ENCODE peak calls at places on chromosome 7, in six cellular contexts. F is Caco-2, B is H1, H is fibroblast of the aortic adventitia, S is HepG2, W is ovary. X is an unnamed sample.

GRCh38 chr7:43444711-43445578 is 138.0 kb upstream of the STK17A start:
- DNase-seq in F (no peak), H (no peak), W (no peak), B (peak; percentile 42), S (no peak), X (no peak)

GRCh38 chr7:129773871-129774270 is 162.4 kb downstream of the NRF1 start:
- DNase-seq in H (no peak), W (no peak), F (no peak), B (no peak), S (no peak), X (no peak)

GRCh38 chr7:1787681-1788235 is 117.7 kb downstream of the ELFN1 start:
- DNase-seq in F (no peak), S (no peak), B (no peak), H (no peak), W (no peak), X (no peak)

GRCh38 chr7:137538361-137538762 is 194.8 kb upstream of the PTN start:
- DNase-seq in F (no peak), S (no peak), H (peak; percentile 72), W (no peak), B (no peak), X (no peak)

GRCh38 chr7:75888464-75889222 is 9.8 kb downstream of the RHBDD2 start:
- DNase-seq in S (no peak), H (no peak), W (no peak), B (no peak), F (no peak), X (peak; percentile 35)

GRCh38 chr7:7210475-7211237 is 28.3 kb downstream of the C1GALT1 start:
- DNase-seq in H (no peak), W (no peak), B (peak; percentile 61), F (no peak), S (no peak), X (no peak)

GRCh38 chr7:133434246-133434865 is 181.5 kb downstream of the EXOC4 start:
- DNase-seq in F (peak; percentile 31), W (no peak), B (no peak), H (peak; percentile 78), S (peak; percentile 24), X (no peak)

GRCh38 chr7:131040467-131040932 is 287.2 kb upstream of the MKLN1 start:
- DNase-seq in S (peak; percentile 57), B (peak; percentile 62), W (no peak), F (peak; percentile 65), H (peak; percentile 84), X (peak; percentile 66)

GRCh38 chr7:40306596-40306995 is 171.8 kb downstream of the SUGCT start:
- DNase-seq in S (no peak), B (no peak), F (no peak), W (no peak), H (peak; percentile 40), X (no peak)

GRCh38 chr7:25098096-25099046 is 26.7 kb downstream of the CYCS start:
- DNase-seq in W (peak; percentile 33), S (peak; percentile 58), F (peak; percentile 54), B (peak; percentile 55), H (peak; percentile 79), X (no peak)

GRCh38 chr7:141053626-141054025 is 20.2 kb upstream of the TMEM178B start:
- DNase-seq in H (no peak), S (no peak), W (no peak), B (no peak), F (no peak), X (no peak)

GRCh38 chr7:127119517-127119916 is 133.2 kb downstream of the GRM8 start:
- DNase-seq in H (no peak), F (no peak), B (no peak), S (no peak), W (no peak), X (no peak)

GRCh38 chr7:35992436-35992835 is 160.6 kb upstream of the EEPD1 start:
- DNase-seq in B (no peak), S (no peak), W (no peak), F (no peak), H (no peak), X (no peak)

DNA sequence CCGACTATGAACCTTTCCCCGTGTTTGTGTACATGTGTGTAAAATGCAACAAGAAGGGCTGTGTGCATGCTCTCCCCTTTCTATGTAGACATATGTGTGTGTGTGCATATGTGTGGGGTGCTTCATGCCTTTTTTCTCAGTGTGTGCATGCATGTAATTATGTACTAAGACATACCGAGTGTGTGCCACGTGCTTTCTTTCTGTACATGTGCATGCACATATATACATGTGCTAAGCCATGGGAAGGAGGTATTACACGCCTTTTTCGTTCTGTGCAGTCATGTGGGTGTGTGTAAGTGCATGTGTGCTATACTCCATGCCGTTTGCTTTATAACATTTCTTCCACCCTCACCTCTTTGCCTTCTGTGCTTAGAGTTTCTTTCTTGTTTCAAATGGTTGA is 544.3 kb downstream of the TNS3 start:
- DNase-seq in S (no peak), F (no peak), W (no peak), B (no peak), H (no peak), X (no peak)
- H3K4me3 ChIP-seq in S (no peak overlapping the region), F (no peak overlapping the region), W (no peak overlapping the region), B (no peak overlapping the region), H (no peak overlapping the region), X (no peak overlapping the region)

GRCh38 chr7:119482671-119483070 is 790.3 kb upstream of the KCND2 start:
- DNase-seq in F (no peak), H (no peak), S (no peak), B (no peak), W (no peak), X (no peak)

GRCh38 chr7:119483364-119483763 is 789.6 kb upstream of the KCND2 start:
- DNase-seq in F (no peak), H (no peak), W (no peak), B (no peak), S (no peak), X (no peak)

DNA sequence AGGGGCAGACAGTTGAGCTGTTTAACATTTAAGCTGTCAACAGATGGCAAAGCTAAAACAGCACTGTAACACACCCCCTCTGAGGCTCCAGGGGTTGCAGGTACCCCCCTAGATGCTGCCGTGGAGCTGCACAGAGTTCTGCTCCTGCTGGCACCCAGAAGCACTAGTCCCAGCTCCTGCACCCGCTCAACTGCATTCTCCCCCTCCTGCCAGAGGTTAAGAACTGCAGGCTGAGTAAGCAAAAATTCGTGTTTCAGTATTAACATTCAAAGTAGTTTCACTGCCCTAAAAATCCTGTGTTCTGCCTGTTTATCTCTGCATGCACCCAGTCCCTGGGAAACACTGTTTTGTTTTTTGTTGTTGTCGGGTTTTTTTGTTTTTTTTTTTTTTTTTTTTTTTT is 790.8 kb upstream of the KCND2 start:
- DNase-seq in S (peak; percentile 32), W (no peak), H (peak; percentile 19), B (peak; percentile 57), F (peak; percentile 43), X (no peak)
- TF ChIP-seq CTCF in S (peak; percentile 24), W (no peak), H (peak; percentile 60), B (peak; percentile 62), F (peak; percentile 56), X (peak; percentile 40)

GRCh38 chr7:105352018-105352612 is 36.6 kb downstream of the SRPK2 start:
- DNase-seq in F (no peak), H (peak; percentile 99), B (no peak), S (no peak), W (peak; percentile 59), X (no peak)
- H3K4me3 ChIP-seq in F (no peak overlapping the region), H (peak overlapping the region; percentile 29), B (no peak overlapping the region), S (no peak overlapping the region), W (no peak overlapping the region), X (no peak overlapping the region)

GRCh38 chr7:150322833-150323681 is at the start of the genes ACTR3C and LRRC61:
- DNase-seq in B (no peak), W (peak; percentile 77), H (no peak), F (peak; percentile 87), S (peak; percentile 74), X (no peak)
- TF ChIP-seq CTCF in B (peak; percentile 18), W (no peak), H (no peak), F (peak; percentile 35), S (peak; percentile 34), X (peak; percentile 34)

DNA sequence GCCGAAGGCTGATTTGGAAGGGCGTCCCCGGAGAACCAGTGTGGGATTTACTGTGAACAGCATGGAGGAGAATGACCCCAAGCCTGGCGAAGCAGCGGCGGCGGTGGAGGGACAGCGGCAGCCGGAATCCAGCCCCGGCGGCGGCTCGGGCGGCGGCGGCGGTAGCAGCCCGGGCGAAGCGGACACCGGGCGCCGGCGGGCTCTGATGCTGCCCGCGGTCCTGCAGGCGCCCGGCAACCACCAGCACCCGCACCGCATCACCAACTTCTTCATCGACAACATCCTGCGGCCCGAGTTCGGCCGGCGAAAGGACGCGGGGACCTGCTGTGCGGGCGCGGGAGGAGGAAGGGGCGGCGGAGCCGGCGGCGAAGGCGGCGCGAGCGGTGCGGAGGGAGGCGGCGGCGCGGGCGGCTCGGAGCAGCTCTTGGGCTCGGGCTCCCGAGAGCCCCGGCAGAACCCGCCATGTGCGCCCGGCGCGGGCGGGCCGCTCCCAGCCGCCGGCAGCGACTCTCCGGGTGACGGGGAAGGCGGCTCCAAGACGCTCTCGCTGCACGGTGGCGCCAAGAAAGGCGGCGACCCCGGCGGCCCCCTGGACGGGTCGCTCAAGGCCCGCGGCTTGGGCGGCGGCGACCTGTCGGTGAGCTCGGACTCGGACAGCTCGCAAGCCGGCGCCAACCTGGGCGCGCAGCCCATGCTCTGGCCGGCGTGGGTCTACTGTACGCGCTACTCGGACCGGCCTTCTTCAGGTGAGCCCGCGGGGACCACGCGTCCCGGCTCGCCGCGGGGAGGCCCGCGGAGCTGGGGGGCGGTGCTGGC is 596 bp downstream of the EN2 start:
- DNase-seq in S (no peak), F (peak; percentile 40), H (no peak), W (peak; percentile 32), B (no peak), X (no peak)
- H3K4me3 ChIP-seq in S (no peak overlapping the region), F (peak overlapping the region; percentile 89), H (no peak overlapping the region), W (peak overlapping the region; percentile 32), B (no peak overlapping the region), X (peak overlapping the region; percentile 49)

GRCh38 chr7:134991469-134992339 is 5.4 kb downstream of the AGBL3 start:
- DNase-seq in S (peak; percentile 93), W (no peak), F (peak; percentile 79), H (peak; percentile 26), B (no peak), X (no peak)

GRCh38 chr7:134988161-134988560 is 1.9 kb downstream of the AGBL3 start:
- DNase-seq in B (no peak), S (no peak), F (no peak), H (no peak), W (no peak), X (no peak)

GRCh38 chr7:134985894-134986362 is 380 bp upstream of the AGBL3 start:
- DNase-seq in S (no peak), B (no peak), F (no peak), W (no peak), H (no peak), X (no peak)

DNA sequence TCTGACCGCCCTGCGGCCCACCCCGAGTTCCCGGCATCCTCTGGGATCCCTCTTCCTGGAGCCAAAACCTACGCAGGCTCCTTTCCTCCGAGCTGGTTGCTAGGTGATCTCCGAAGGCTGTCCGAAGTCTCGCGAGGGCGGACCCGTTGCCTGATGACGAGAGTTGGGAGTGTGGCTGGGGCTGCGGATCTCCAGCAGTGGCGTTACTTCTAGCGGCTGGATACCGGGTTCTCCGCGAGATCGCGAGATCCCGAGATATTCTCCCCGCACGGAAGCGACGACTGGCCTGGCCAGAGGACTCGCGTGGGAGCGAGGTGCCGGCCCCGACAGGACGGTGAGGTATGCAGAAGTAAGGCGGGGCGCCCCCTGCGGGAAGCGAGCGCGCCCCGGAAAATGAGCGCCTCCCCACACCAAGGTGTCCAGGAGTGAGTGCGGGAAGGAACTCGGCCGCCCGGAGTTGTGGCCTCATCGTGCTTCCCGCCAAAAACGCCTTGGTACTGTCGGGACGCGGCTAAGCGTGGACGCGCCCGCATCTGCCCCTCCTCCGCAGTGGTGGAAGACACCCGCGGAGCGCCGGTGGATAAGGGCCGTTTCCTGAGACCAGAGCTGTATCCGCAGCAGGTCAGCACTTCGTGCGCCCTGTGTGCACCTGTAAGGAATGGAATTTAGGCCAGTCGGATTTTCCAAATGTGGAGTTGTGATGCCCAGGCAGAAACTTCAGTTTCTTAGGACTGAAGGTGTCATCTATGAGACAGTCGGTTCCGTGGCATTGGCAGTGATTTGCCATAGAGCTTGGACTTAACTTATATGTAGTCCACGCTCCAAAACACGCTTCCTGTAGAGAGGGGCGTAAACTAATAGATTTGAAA is at the start of gene AGBL3:
- DNase-seq in B (peak; percentile 94), W (peak; percentile 96), H (peak; percentile 97), S (peak; percentile 90), F (peak; percentile 97), X (peak; percentile 87)
- TF ChIP-seq CTCF in B (peak; percentile 49), W (peak; percentile 89), H (peak; percentile 68), S (peak; percentile 88), F (peak; percentile 78), X (peak; percentile 77)

X was measured in LNCaP clone FGC.